ENCODE peak calls at places on chromosome 6, in six cellular contexts. Z is HepG2, M is H1, J is GM12878, L is K562, C is SK-N-SH. N is an unnamed sample.

GRCh38 chr6:43129434-43130194 is 41.5 kb upstream of the SRF start:
- DNase-seq in Z (peak), M (no peak), J (no peak), L (peak), C (peak), N (no peak)

GRCh38 chr6:33249732-33250625 is 21.7 kb downstream of the VPS52 start:
- DNase-seq in Z (no peak), M (no peak), J (no peak), L (no peak), C (peak), N (no peak)

GRCh38 chr6:136592930-136593673 is 42.9 kb upstream of the MAP7 start:
- DNase-seq in Z (no peak), M (no peak), J (no peak), L (no peak), C (no peak), N (no peak)

GRCh38 chr6:30163090-30163917 is at the start of gene TRIM15:
- DNase-seq in Z (peak), M (no peak), J (no peak), L (no peak), C (no peak), N (peak)

GRCh38 chr6:144216668-144217218 is 66.4 kb downstream of the STX11 start:
- DNase-seq in Z (no peak), M (no peak), J (no peak), L (peak), C (peak), N (no peak)

GRCh38 chr6:170248111-170248805 is 42.6 kb downstream of the DLL1 start:
- DNase-seq in Z (no peak), M (no peak), J (no peak), L (no peak), C (no peak), N (no peak)

GRCh38 chr6:166608819-166609218 is 18.2 kb downstream of the RPS6KA2 start:
- DNase-seq in Z (no peak), M (no peak), J (no peak), L (no peak), C (no peak), N (no peak)

GRCh38 chr6:68635706-68636513 is 828 bp downstream of the ADGRB3 start:
- DNase-seq in Z (no peak), M (no peak), J (no peak), L (peak), C (peak), N (no peak)

GRCh38 chr6:148989585-148989984 is 242.8 kb downstream of the UST start:
- DNase-seq in Z (no peak), M (no peak), J (no peak), L (no peak), C (no peak), N (no peak)

GRCh38 chr6:47420394-47421371 is 56.9 kb upstream of the CD2AP start:
- DNase-seq in Z (no peak), M (no peak), J (no peak), L (peak), C (no peak), N (no peak)

GRCh38 chr6:33761922-33762629 is 15.4 kb upstream of the IP6K3 start:
- DNase-seq in Z (peak), M (no peak), J (no peak), L (peak), C (peak), N (no peak)

GRCh38 chr6:96823743-96824142 is 13.5 kb downstream of the GPR63 start:
- DNase-seq in Z (no peak), M (no peak), J (no peak), L (no peak), C (no peak), N (no peak)

GRCh38 chr6:10441004-10441654 is 26.3 kb upstream of the TFAP2A start:
- DNase-seq in Z (peak), M (no peak), J (no peak), L (no peak), C (no peak), N (peak)

GRCh38 chr6:18432180-18432579 is 45.0 kb downstream of the RNF144B start:
- DNase-seq in Z (no peak), M (no peak), J (no peak), L (no peak), C (no peak), N (no peak)

GRCh38 chr6:54525731-54526130 is 217.5 kb downstream of the TINAG start:
- DNase-seq in Z (no peak), M (no peak), J (no peak), L (no peak), C (no peak), N (peak)

GRCh38 chr6:108983151-108983550 is 111.5 kb downstream of the SESN1 start:
- DNase-seq in Z (no peak), M (no peak), J (no peak), L (no peak), C (no peak), N (no peak)

GRCh38 chr6:144285798-144286502 is 815 bp downstream of the UTRN start:
- DNase-seq in Z (peak), M (no peak), J (no peak), L (peak), C (peak), N (no peak)

GRCh38 chr6:53238311-53238710 is 89.7 kb upstream of the GCM1 start:
- DNase-seq in Z (no peak), M (no peak), J (no peak), L (no peak), C (no peak), N (no peak)

GRCh38 chr6:136646377-136646776 is 96.2 kb upstream of the MAP7 start:
- DNase-seq in Z (no peak), M (no peak), J (no peak), L (no peak), C (no peak), N (no peak)

GRCh38 chr6:108902389-108902792 is 54.2 kb downstream of the ARMC2 start:
- DNase-seq in Z (no peak), M (no peak), J (no peak), L (no peak), C (no peak), N (no peak)

GRCh38 chr6:46221221-46221793 is 50.5 kb upstream of the ENPP5 start:
- DNase-seq in Z (peak), M (no peak), J (peak), L (peak), C (no peak), N (peak)

GRCh38 chr6:1987640-1988039 is 257.8 kb downstream of the GMDS start:
- DNase-seq in Z (no peak), M (no peak), J (no peak), L (no peak), C (no peak), N (no peak)

GRCh38 chr6:31922942-31923341 is 4.6 kb upstream of the C2 start:
- DNase-seq in Z (peak), M (no peak), J (no peak), L (no peak), C (no peak), N (peak)

GRCh38 chr6:32885698-32886286 is 31.8 kb downstream of the PSMB9 start:
- DNase-seq in Z (peak), M (no peak), J (peak), L (peak), C (peak), N (peak)

GRCh38 chr6:90382760-90383159 is 86.1 kb upstream of the BACH2 start:
- DNase-seq in Z (no peak), M (no peak), J (no peak), L (no peak), C (no peak), N (no peak)

GRCh38 chr6:3001146-3001772 is 1.6 kb downstream of the NQO2 start:
- DNase-seq in Z (no peak), M (no peak), J (no peak), L (no peak), C (no peak), N (no peak)

GRCh38 chr6:3005077-3005476 is 5.4 kb downstream of the NQO2 start:
- DNase-seq in Z (no peak), M (no peak), J (no peak), L (no peak), C (no peak), N (no peak)

GRCh38 chr6:2999005-2999620 is 581 bp upstream of the NQO2 start:
- DNase-seq in Z (peak), M (no peak), J (no peak), L (no peak), C (no peak), N (no peak)

GRCh38 chr6:2999621-3000455 is at the start of gene NQO2:
- DNase-seq in Z (peak), M (no peak), J (peak), L (peak), C (peak), N (peak)

DNA sequence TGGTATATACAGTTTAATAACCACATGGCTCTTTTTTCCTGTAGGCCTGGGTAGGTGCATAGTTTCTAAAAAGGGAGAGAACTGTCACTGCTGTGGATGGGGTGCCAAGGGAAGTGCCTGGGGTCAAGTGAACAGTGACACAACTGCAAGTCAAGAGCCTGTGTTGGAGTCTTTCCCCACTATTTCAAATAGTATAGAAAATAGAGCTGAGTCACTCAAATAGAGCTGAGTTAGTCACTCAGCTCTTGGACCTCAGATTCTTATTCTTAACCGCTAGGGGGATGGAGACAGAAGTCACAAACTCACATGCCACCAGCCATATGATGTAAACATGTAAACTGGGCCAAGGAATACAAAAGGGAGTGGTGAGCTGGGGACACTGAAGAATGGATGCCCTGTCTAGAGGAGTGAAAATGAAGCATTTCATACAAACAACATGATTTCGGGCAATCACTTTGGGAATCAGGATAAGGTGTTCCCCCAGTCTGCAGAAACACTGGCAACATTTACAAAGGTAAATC is 2.1 kb downstream of the NQO2 start:
- DNase-seq in Z (peak), M (no peak), J (no peak), L (peak), C (no peak), N (peak)
- TF ChIP-seq CTCF in Z (peak), M (peak), J (peak), L (peak), C (peak), N (peak)

GRCh38 chr6:37316071-37316470 is 37.7 kb upstream of the RNF8 start:
- DNase-seq in Z (no peak), M (no peak), J (no peak), L (no peak), C (no peak), N (no peak)
- TF ChIP-seq JUND in Z (no peak), M (no peak), J (no peak), L (no peak), C (no peak), N (no peak)

GRCh38 chr6:28898710-28898965 is 25.1 kb downstream of the TRIM27 start:
- DNase-seq in Z (no peak), M (no peak), J (no peak), L (no peak), C (no peak), N (no peak)

GRCh38 chr6:28895131-28895812 is 28.5 kb downstream of the TRIM27 start:
- DNase-seq in Z (peak), M (peak), J (peak), L (peak), C (peak), N (peak)

GRCh38 chr6:28900577-28901266 is 23.1 kb downstream of the TRIM27 start:
- DNase-seq in Z (no peak), M (no peak), J (no peak), L (no peak), C (no peak), N (no peak)

GRCh38 chr6:28893172-28893799 is 30.5 kb downstream of the TRIM27 start:
- DNase-seq in Z (no peak), M (no peak), J (no peak), L (no peak), C (no peak), N (no peak)

DNA sequence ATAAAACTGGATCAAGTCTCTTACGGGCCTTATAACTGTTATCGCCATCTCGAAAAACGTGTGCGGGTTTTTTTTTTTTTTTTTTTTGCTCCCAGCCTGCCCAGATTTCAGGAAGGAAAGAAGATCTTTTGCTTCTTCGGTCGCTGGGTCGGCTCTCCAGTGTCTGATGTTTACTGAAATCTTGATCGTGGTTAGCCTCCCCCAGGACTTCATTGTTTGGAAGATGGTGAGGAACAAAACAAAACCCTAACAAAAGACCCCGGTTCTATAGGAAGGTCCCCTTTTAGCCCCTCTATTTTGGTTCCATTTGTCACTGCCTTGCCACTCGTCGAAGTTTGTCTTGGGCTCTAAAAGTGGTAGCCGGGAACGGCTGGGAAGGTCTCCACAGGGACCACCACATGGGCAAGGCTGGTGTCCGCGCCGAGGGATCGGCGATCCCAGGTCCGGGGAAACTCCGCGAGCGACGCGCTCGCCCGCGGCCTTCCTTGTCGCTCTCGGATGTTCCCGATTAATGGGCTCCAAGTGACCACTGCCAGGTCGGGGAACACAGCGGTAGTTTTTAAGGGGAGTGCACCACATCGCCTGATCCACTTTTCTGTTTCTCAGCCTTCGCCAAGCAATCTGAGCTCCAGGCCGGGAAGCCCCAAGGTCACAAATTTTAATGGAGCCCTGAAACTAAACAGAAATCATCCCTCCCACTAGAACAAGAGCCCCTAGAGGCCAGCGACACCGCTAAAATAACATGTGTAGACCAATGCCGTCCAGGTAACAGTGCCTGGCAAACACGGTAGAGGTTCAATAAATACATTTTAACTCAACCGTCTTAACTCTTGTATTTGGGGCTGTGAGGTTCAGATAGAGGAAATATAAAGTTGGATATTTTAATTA is 27.0 kb downstream of the TRIM27 start:
- DNase-seq in Z (peak), M (no peak), J (no peak), L (peak), C (peak), N (peak)
- TF ChIP-seq CTCF in Z (peak), M (peak), J (peak), L (peak), C (peak), N (peak)

GRCh38 chr6:28104392-28105250 is 19.8 kb upstream of the ZSCAN16 start:
- DNase-seq in Z (peak), M (peak), J (peak), L (peak), C (peak), N (peak)
- TF ChIP-seq JUND in Z (no peak), M (no peak), J (no peak), L (peak), C (no peak), N (no peak)

DNA sequence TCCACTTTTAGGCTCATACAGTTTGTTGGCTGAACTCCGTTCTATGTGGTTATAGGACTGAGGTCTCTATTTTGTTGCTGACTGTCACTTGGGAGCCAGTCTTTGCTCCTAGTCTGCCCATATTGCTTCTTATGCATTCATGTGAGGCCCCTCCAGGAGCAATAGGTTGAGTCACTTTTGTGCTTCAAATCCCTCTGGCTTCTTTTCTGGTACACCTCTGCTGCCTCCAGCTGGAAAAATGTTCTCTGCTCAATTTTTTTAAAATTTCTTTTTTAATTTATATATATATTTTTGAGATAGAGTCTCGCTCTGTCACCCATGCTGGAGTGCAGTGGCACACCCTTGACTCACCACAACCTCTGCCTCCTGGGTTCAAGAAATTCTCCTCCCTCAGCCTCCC is 42.7 kb upstream of the NOX3 start:
- DNase-seq in Z (peak), M (no peak), J (no peak), L (no peak), C (no peak), N (no peak)
- TF ChIP-seq CTCF in Z (peak), M (no peak), J (no peak), L (no peak), C (peak), N (no peak)

DNA sequence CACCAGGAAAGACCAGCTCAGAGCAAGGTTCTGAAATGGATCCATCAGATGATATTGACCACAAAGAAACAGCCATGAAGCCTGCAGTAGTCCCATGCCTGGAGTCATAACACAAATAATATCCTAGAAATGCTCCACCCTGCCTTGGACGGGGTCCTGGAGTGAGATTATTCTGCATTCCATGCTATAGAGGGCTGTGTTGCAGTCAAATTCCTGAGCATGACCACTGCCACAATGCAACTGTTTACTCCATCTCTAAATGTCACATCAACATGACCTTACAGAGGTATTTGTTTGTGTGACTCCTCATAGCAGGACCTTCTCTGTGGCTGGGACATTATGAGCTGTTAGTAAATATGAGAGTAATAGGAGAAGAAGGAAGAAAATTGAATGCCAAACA is 257.5 kb upstream of the TCF21 start:
- DNase-seq in Z (peak), M (no peak), J (no peak), L (no peak), C (no peak), N (no peak)
- TF ChIP-seq JUND in Z (no peak), M (no peak), J (no peak), L (no peak), C (no peak), N (no peak)

GRCh38 chr6:13926378-13926777 is 1.6 kb downstream of the RNF182 start:
- DNase-seq in Z (no peak), M (no peak), J (no peak), L (no peak), C (no peak), N (no peak)

GRCh38 chr6:13929196-13929595 is 4.4 kb downstream of the RNF182 start:
- DNase-seq in Z (no peak), M (no peak), J (no peak), L (no peak), C (no peak), N (no peak)

GRCh38 chr6:13924146-13924948 is 405 bp upstream of the RNF182 start:
- DNase-seq in Z (no peak), M (no peak), J (no peak), L (peak), C (peak), N (no peak)

GRCh38 chr6:13924949-13925881 is at the start of gene RNF182:
- DNase-seq in Z (no peak), M (no peak), J (no peak), L (peak), C (peak), N (no peak)

DNA sequence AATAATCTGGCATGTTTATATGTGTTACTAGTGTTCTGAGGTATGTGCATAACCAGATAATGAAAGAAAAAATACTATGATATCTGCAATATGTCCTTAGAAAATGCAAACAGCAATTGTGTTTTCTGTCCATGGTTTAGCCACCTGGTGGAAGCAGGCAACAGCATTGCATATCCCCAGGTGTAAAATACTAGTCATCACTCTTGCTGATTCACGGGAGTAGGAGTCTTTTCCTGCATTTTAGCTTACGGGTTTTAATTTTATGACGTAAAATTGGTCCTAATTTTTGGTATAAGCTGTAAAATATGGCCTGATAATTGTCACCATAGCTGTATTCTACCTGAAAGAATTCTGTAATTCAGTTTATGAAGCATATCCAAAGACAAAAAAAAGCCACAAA is 2.5 kb downstream of the RNF182 start:
- DNase-seq in Z (no peak), M (no peak), J (no peak), L (peak), C (no peak), N (no peak)
- TF ChIP-seq CTCF in Z (no peak), M (peak), J (no peak), L (peak), C (peak), N (peak)

GRCh38 chr6:117469356-117469755 is 13.1 kb upstream of the DCBLD1 start:
- DNase-seq in Z (no peak), M (no peak), J (no peak), L (no peak), C (no peak), N (no peak)
- TF ChIP-seq JUND in Z (no peak), M (no peak), J (no peak), L (no peak), C (no peak), N (no peak)

GRCh38 chr6:154166140-154166539 is 127.1 kb downstream of the OPRM1 start:
- DNase-seq in Z (no peak), M (no peak), J (no peak), L (no peak), C (no peak), N (no peak)
- TF ChIP-seq CTCF in Z (peak), M (peak), J (no peak), L (peak), C (no peak), N (peak)

N was measured in HCT116.